ENCODE peak calls at places on chromosome 19, in seven cellular contexts. One of them, this sample, is unnamed.

GRCh38 chr19:52748336-52748950 is 13.6 kb upstream of the ZNF611 start:
- DNase-seq in right lobe of liver: no peak
- DNase-seq in BE2C: no peak
- DNase-seq in retina: peak; percentile 46
- DNase-seq in NCI-H748 treated with DMSO at 0.1 percent for 48 hours: no peak
- DNase-seq in GF-D8: no peak
- DNase-seq in activated CD8-positive, alpha-beta memory T cell treated with anti-CD3 and anti-CD28 coated beads, Interleukin-2, amount 10 ng/mL, durations not matched to agents 7 days and 5 days: no peak
- DNase-seq in this sample: peak; percentile 30

GRCh38 chr19:43570174-43570791 is 5.0 kb downstream of the XRCC1 start:
- DNase-seq in activated CD8-positive, alpha-beta memory T cell treated with anti-CD3 and anti-CD28 coated beads, Interleukin-2, amount 10 ng/mL, durations not matched to agents 7 days and 5 days: no peak
- DNase-seq in retina: no peak
- DNase-seq in NCI-H748 treated with DMSO at 0.1 percent for 48 hours: peak; percentile 66
- DNase-seq in right lobe of liver: no peak
- DNase-seq in BE2C: no peak
- DNase-seq in GF-D8: peak; percentile 16
- DNase-seq in this sample: no peak

GRCh38 chr19:52188822-52189744 is 769 bp upstream of the PPP2R1A start:
- DNase-seq in activated CD8-positive, alpha-beta memory T cell treated with anti-CD3 and anti-CD28 coated beads, Interleukin-2, amount 10 ng/mL, durations not matched to agents 7 days and 5 days: peak; percentile 99
- DNase-seq in NCI-H748 treated with DMSO at 0.1 percent for 48 hours: no peak
- DNase-seq in BE2C: peak; percentile 71
- DNase-seq in GF-D8: no peak
- DNase-seq in right lobe of liver: peak; percentile 78
- DNase-seq in retina: no peak
- DNase-seq in this sample: no peak

GRCh38 chr19:46124638-46125115 is at the start of gene IGFL3:
- DNase-seq in right lobe of liver: no peak
- DNase-seq in NCI-H748 treated with DMSO at 0.1 percent for 48 hours: no peak
- DNase-seq in activated CD8-positive, alpha-beta memory T cell treated with anti-CD3 and anti-CD28 coated beads, Interleukin-2, amount 10 ng/mL, durations not matched to agents 7 days and 5 days: no peak
- DNase-seq in GF-D8: no peak
- DNase-seq in BE2C: no peak
- DNase-seq in retina: no peak
- DNase-seq in this sample: no peak

GRCh38 chr19:14432817-14433453 is at the start of gene PKN1:
- DNase-seq in NCI-H748 treated with DMSO at 0.1 percent for 48 hours: no peak
- DNase-seq in BE2C: peak; percentile 74
- DNase-seq in activated CD8-positive, alpha-beta memory T cell treated with anti-CD3 and anti-CD28 coated beads, Interleukin-2, amount 10 ng/mL, durations not matched to agents 7 days and 5 days: peak; percentile 67
- DNase-seq in right lobe of liver: peak; percentile 63
- DNase-seq in GF-D8: no peak
- DNase-seq in retina: peak; percentile 76
- DNase-seq in this sample: peak; percentile 78

GRCh38 chr19:787551-787950 is 9.7 kb upstream of the PTBP1 start:
- DNase-seq in retina: no peak
- DNase-seq in activated CD8-positive, alpha-beta memory T cell treated with anti-CD3 and anti-CD28 coated beads, Interleukin-2, amount 10 ng/mL, durations not matched to agents 7 days and 5 days: no peak
- DNase-seq in GF-D8: no peak
- DNase-seq in NCI-H748 treated with DMSO at 0.1 percent for 48 hours: no peak
- DNase-seq in right lobe of liver: no peak
- DNase-seq in BE2C: no peak
- DNase-seq in this sample: no peak

GRCh38 chr19:50266896-50267295 is 62.3 kb downstream of the KCNC3 start:
- DNase-seq in NCI-H748 treated with DMSO at 0.1 percent for 48 hours: no peak
- DNase-seq in GF-D8: no peak
- DNase-seq in right lobe of liver: no peak
- DNase-seq in activated CD8-positive, alpha-beta memory T cell treated with anti-CD3 and anti-CD28 coated beads, Interleukin-2, amount 10 ng/mL, durations not matched to agents 7 days and 5 days: no peak
- DNase-seq in BE2C: no peak
- DNase-seq in retina: no peak
- DNase-seq in this sample: no peak

GRCh38 chr19:45498411-45499195 is at the start of gene PPM1N:
- DNase-seq in right lobe of liver: peak; percentile 45
- DNase-seq in activated CD8-positive, alpha-beta memory T cell treated with anti-CD3 and anti-CD28 coated beads, Interleukin-2, amount 10 ng/mL, durations not matched to agents 7 days and 5 days: peak; percentile 83
- DNase-seq in BE2C: no peak
- DNase-seq in GF-D8: no peak
- DNase-seq in retina: peak; percentile 67
- DNase-seq in NCI-H748 treated with DMSO at 0.1 percent for 48 hours: no peak
- DNase-seq in this sample: peak; percentile 4

GRCh38 chr19:36489920-36490415 is 607 bp upstream of the ZNF566 start:
- DNase-seq in GF-D8: peak; percentile 86
- DNase-seq in activated CD8-positive, alpha-beta memory T cell treated with anti-CD3 and anti-CD28 coated beads, Interleukin-2, amount 10 ng/mL, durations not matched to agents 7 days and 5 days: peak; percentile 87
- DNase-seq in retina: no peak
- DNase-seq in BE2C: peak; percentile 89
- DNase-seq in right lobe of liver: peak; percentile 76
- DNase-seq in NCI-H748 treated with DMSO at 0.1 percent for 48 hours: peak; percentile 98
- DNase-seq in this sample: peak; percentile 93

GRCh38 chr19:33690461-33691427 is 69.0 kb downstream of the CHST8 start:
- DNase-seq in GF-D8: no peak
- DNase-seq in BE2C: peak; percentile 72
- DNase-seq in NCI-H748 treated with DMSO at 0.1 percent for 48 hours: no peak
- DNase-seq in right lobe of liver: no peak
- DNase-seq in activated CD8-positive, alpha-beta memory T cell treated with anti-CD3 and anti-CD28 coated beads, Interleukin-2, amount 10 ng/mL, durations not matched to agents 7 days and 5 days: no peak
- DNase-seq in retina: no peak
- DNase-seq in this sample: no peak

GRCh38 chr19:46716013-46716671 is 772 bp downstream of the PRKD2 start:
- DNase-seq in activated CD8-positive, alpha-beta memory T cell treated with anti-CD3 and anti-CD28 coated beads, Interleukin-2, amount 10 ng/mL, durations not matched to agents 7 days and 5 days: peak; percentile 57
- DNase-seq in right lobe of liver: no peak
- DNase-seq in GF-D8: no peak
- DNase-seq in retina: peak; percentile 63
- DNase-seq in BE2C: no peak
- DNase-seq in NCI-H748 treated with DMSO at 0.1 percent for 48 hours: no peak
- DNase-seq in this sample: no peak

GRCh38 chr19:10751109-10751972 is 33.5 kb downstream of the DNM2 start:
- DNase-seq in BE2C: no peak
- DNase-seq in retina: no peak
- DNase-seq in GF-D8: peak; percentile 22
- DNase-seq in NCI-H748 treated with DMSO at 0.1 percent for 48 hours: no peak
- DNase-seq in right lobe of liver: no peak
- DNase-seq in activated CD8-positive, alpha-beta memory T cell treated with anti-CD3 and anti-CD28 coated beads, Interleukin-2, amount 10 ng/mL, durations not matched to agents 7 days and 5 days: no peak
- DNase-seq in this sample: no peak

GRCh38 chr19:12749938-12750521 is 1.6 kb upstream of the BEST2 start:
- DNase-seq in BE2C: no peak
- DNase-seq in activated CD8-positive, alpha-beta memory T cell treated with anti-CD3 and anti-CD28 coated beads, Interleukin-2, amount 10 ng/mL, durations not matched to agents 7 days and 5 days: no peak
- DNase-seq in right lobe of liver: no peak
- DNase-seq in retina: peak; percentile 34
- DNase-seq in GF-D8: no peak
- DNase-seq in NCI-H748 treated with DMSO at 0.1 percent for 48 hours: no peak
- DNase-seq in this sample: peak; percentile 2

GRCh38 chr19:34224996-34225658 is 29.2 kb upstream of the GARRE1 start:
- DNase-seq in right lobe of liver: no peak
- DNase-seq in NCI-H748 treated with DMSO at 0.1 percent for 48 hours: no peak
- DNase-seq in retina: no peak
- DNase-seq in BE2C: no peak
- DNase-seq in GF-D8: no peak
- DNase-seq in activated CD8-positive, alpha-beta memory T cell treated with anti-CD3 and anti-CD28 coated beads, Interleukin-2, amount 10 ng/mL, durations not matched to agents 7 days and 5 days: no peak
- DNase-seq in this sample: no peak

GRCh38 chr19:18023596-18024212 is 15.7 kb downstream of the ARRDC2 start:
- DNase-seq in BE2C: no peak
- DNase-seq in GF-D8: peak; percentile 87
- DNase-seq in retina: no peak
- DNase-seq in NCI-H748 treated with DMSO at 0.1 percent for 48 hours: no peak
- DNase-seq in activated CD8-positive, alpha-beta memory T cell treated with anti-CD3 and anti-CD28 coated beads, Interleukin-2, amount 10 ng/mL, durations not matched to agents 7 days and 5 days: no peak
- DNase-seq in right lobe of liver: peak; percentile 86
- DNase-seq in this sample: no peak

GRCh38 chr19:51688665-51689571 is 4.2 kb upstream of the SPACA6 start:
- DNase-seq in BE2C: peak; percentile 91
- DNase-seq in GF-D8: no peak
- DNase-seq in retina: peak; percentile 94
- DNase-seq in activated CD8-positive, alpha-beta memory T cell treated with anti-CD3 and anti-CD28 coated beads, Interleukin-2, amount 10 ng/mL, durations not matched to agents 7 days and 5 days: no peak
- DNase-seq in right lobe of liver: peak; percentile 82
- DNase-seq in NCI-H748 treated with DMSO at 0.1 percent for 48 hours: peak; percentile 87
- DNase-seq in this sample: peak; percentile 76

GRCh38 chr19:4232614-4233281 is 3.4 kb downstream of the EBI3 start:
- DNase-seq in right lobe of liver: no peak
- DNase-seq in BE2C: no peak
- DNase-seq in retina: no peak
- DNase-seq in NCI-H748 treated with DMSO at 0.1 percent for 48 hours: no peak
- DNase-seq in activated CD8-positive, alpha-beta memory T cell treated with anti-CD3 and anti-CD28 coated beads, Interleukin-2, amount 10 ng/mL, durations not matched to agents 7 days and 5 days: no peak
- DNase-seq in GF-D8: no peak
- DNase-seq in this sample: no peak

GRCh38 chr19:812049-812816 is 9.5 kb downstream of the PLPPR3 start:
- DNase-seq in retina: no peak
- DNase-seq in right lobe of liver: no peak
- DNase-seq in activated CD8-positive, alpha-beta memory T cell treated with anti-CD3 and anti-CD28 coated beads, Interleukin-2, amount 10 ng/mL, durations not matched to agents 7 days and 5 days: no peak
- DNase-seq in GF-D8: no peak
- DNase-seq in BE2C: no peak
- DNase-seq in NCI-H748 treated with DMSO at 0.1 percent for 48 hours: no peak
- DNase-seq in this sample: no peak

GRCh38 chr19:18975864-18976263 is 34.8 kb upstream of the HOMER3 start:
- DNase-seq in BE2C: no peak
- DNase-seq in GF-D8: no peak
- DNase-seq in right lobe of liver: no peak
- DNase-seq in activated CD8-positive, alpha-beta memory T cell treated with anti-CD3 and anti-CD28 coated beads, Interleukin-2, amount 10 ng/mL, durations not matched to agents 7 days and 5 days: no peak
- DNase-seq in NCI-H748 treated with DMSO at 0.1 percent for 48 hours: no peak
- DNase-seq in retina: no peak
- DNase-seq in this sample: no peak

GRCh38 chr19:30322641-30323320 is 49.4 kb upstream of the ZNF536 start:
- DNase-seq in GF-D8: no peak
- DNase-seq in right lobe of liver: no peak
- DNase-seq in retina: no peak
- DNase-seq in NCI-H748 treated with DMSO at 0.1 percent for 48 hours: no peak
- DNase-seq in activated CD8-positive, alpha-beta memory T cell treated with anti-CD3 and anti-CD28 coated beads, Interleukin-2, amount 10 ng/mL, durations not matched to agents 7 days and 5 days: no peak
- DNase-seq in BE2C: no peak
- DNase-seq in this sample: no peak